ENCODE peak calls at places on chromosome 2, in seven cellular contexts. R is astrocyte, A is GM23248, P is GM23338, H is SK-N-SH, Y is neural progenitor cell, I is K562. E is an unnamed sample. For H4K20me1, the result is how much of the 10 kb centered on the place peaks cover.

GRCh38 chr2:205593891-205594290 is 88.4 kb upstream of the NRP2 start:
- DNase-seq in R (peak), A (no peak), P (no peak), H (no peak), Y (no peak), I (no peak), E (no peak)

GRCh38 chr2:231436957-231437356 is 27.3 kb downstream of the NCL start:
- DNase-seq in R (no peak), A (no peak), P (no peak), H (no peak), Y (no peak), I (no peak), E (no peak)

GRCh38 chr2:86790134-86790827 is 432 bp downstream of the CD8A start:
- DNase-seq in R (no peak), A (peak), P (peak), H (peak), Y (peak), I (no peak), E (peak)

GRCh38 chr2:36301843-36302242 is 53.7 kb upstream of the CRIM1 start:
- DNase-seq in R (no peak), A (no peak), P (no peak), H (no peak), Y (no peak), I (no peak), E (peak)

GRCh38 chr2:187003038-187003543 is 154.1 kb upstream of the ZSWIM2 start:
- DNase-seq in R (no peak), A (no peak), P (no peak), H (no peak), Y (no peak), I (peak), E (no peak)

GRCh38 chr2:143903172-143903856 is 616.6 kb downstream of the ZEB2 start:
- DNase-seq in R (peak), A (no peak), P (no peak), H (no peak), Y (no peak), I (no peak), E (no peak)

GRCh38 chr2:36530178-36530982 is 67.6 kb downstream of the FEZ2 start:
- DNase-seq in R (peak), A (peak), P (no peak), H (no peak), Y (no peak), I (no peak), E (peak)

GRCh38 chr2:18932864-18933263 is 343.5 kb upstream of the NT5C1B start:
- DNase-seq in R (peak), A (peak), P (no peak), H (no peak), Y (peak), I (no peak), E (no peak)

GRCh38 chr2:527581-527980 is 149.6 kb downstream of the TMEM18 start:
- DNase-seq in R (no peak), A (no peak), P (peak), H (no peak), Y (peak), I (no peak), E (no peak)

GRCh38 chr2:60976271-60976670 is 41.2 kb upstream of the PEX13 start:
- DNase-seq in R (no peak), A (no peak), P (no peak), H (no peak), Y (no peak), I (no peak), E (no peak)

GRCh38 chr2:83063933-83064332 is 1395.1 kb downstream of the SUCLG1 start:
- DNase-seq in R (no peak), A (no peak), P (no peak), H (no peak), Y (no peak), I (no peak), E (no peak)

GRCh38 chr2:175926272-175926671 is 75.8 kb downstream of the LNPK start:
- DNase-seq in R (peak), A (peak), P (no peak), H (no peak), Y (no peak), I (no peak), E (no peak)

GRCh38 chr2:43524180-43524965 is 71.5 kb downstream of the THADA start:
- DNase-seq in R (no peak), A (peak), P (peak), H (no peak), Y (no peak), I (no peak), E (no peak)

GRCh38 chr2:72917138-72917874 is at the start of gene EMX1:
- DNase-seq in R (no peak), A (peak), P (peak), H (peak), Y (peak), I (peak), E (peak)

GRCh38 chr2:43098539-43098938 is 127.9 kb downstream of the ZFP36L2 start:
- DNase-seq in R (no peak), A (no peak), P (no peak), H (no peak), Y (no peak), I (no peak), E (no peak)

GRCh38 chr2:229901819-229902218 is 20.0 kb downstream of the TRIP12 start:
- DNase-seq in R (peak), A (peak), P (peak), H (peak), Y (no peak), I (peak), E (peak)

GRCh38 chr2:120863661-120864320 is 128.1 kb downstream of the GLI2 start:
- DNase-seq in R (peak), A (peak), P (no peak), H (no peak), Y (no peak), I (peak), E (peak)
- H4K20me1 ChIP-seq in R (under half), A (under half), P (under half), H (under half), Y (half or more), I (under half), E (under half)

GRCh38 chr2:16063955-16064633 is 123.7 kb downstream of the MYCN start:
- DNase-seq in R (no peak), A (no peak), P (no peak), H (no peak), Y (no peak), I (no peak), E (no peak)

GRCh38 chr2:16060936-16061338 is 120.6 kb downstream of the MYCN start:
- DNase-seq in R (no peak), A (no peak), P (no peak), H (no peak), Y (no peak), I (no peak), E (no peak)

GRCh38 chr2:16063251-16063850 is 123.0 kb downstream of the MYCN start:
- DNase-seq in R (no peak), A (no peak), P (no peak), H (no peak), Y (no peak), I (no peak), E (no peak)

GRCh38 chr2:16061406-16062217 is 121.3 kb downstream of the MYCN start:
- DNase-seq in R (no peak), A (no peak), P (no peak), H (no peak), Y (no peak), I (no peak), E (no peak)

DNA sequence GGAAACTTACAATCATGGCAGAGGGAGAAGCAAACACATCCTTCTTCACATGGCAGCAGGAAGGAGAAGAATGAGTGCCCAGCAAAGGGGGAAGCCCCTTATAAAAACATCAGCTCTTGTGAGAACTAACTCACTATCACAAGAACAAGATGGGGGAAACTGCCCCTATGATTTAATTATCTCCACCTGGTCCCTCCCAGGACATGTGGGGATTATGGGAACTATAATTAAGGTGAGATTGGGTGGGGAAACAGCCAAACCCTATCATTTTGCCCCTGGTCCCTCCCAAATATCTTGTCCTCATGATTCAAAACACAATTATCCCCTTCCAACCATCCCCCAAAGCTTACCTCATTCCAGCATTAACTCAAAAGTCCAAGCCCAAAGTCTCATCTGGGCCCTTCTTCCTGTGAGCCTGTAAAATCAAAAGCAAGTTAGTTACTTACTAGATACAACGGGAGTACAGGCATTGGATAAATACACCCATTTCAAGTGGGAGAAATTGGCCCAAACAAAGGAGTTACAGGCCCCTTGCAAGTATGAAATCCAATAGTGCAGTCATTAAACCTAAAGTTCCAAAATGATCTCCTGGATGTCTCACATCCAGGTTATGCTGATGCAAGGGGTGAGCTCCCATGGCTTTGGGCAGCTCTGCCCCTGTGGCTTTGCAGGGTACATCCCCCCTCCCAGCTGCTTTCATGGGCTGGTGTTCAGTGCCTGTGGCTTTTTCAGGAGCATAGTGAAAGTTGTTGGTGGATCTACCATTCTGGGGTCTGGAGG is 122.3 kb downstream of the MYCN start:
- DNase-seq in R (no peak), A (no peak), P (no peak), H (no peak), Y (no peak), I (no peak), E (no peak)
- H4K20me1 ChIP-seq in R (under half), A (under half), P (under half), H (under half), Y (under half), I (under half), E (under half)

GRCh38 chr2:3457524-3458395 is 61.6 kb downstream of the ADI1 start:
- DNase-seq in R (no peak), A (no peak), P (no peak), H (peak), Y (no peak), I (no peak), E (peak)

GRCh38 chr2:3453196-3453845 is 66.0 kb downstream of the ADI1 start:
- DNase-seq in R (no peak), A (peak), P (no peak), H (no peak), Y (no peak), I (no peak), E (peak)

GRCh38 chr2:3451926-3452671 is 67.2 kb downstream of the ADI1 start:
- DNase-seq in R (no peak), A (no peak), P (no peak), H (no peak), Y (peak), I (no peak), E (no peak)

GRCh38 chr2:3456125-3456524 is 63.2 kb downstream of the ADI1 start:
- DNase-seq in R (no peak), A (no peak), P (no peak), H (no peak), Y (no peak), I (no peak), E (peak)

GRCh38 chr2:3454802-3455201 is 64.5 kb downstream of the ADI1 start:
- DNase-seq in R (no peak), A (no peak), P (no peak), H (no peak), Y (no peak), I (no peak), E (peak)
- H4K20me1 ChIP-seq in R (under half), A (under half), P (under half), H (under half), Y (under half), I (under half), E (under half)

GRCh38 chr2:224563537-224563936 is 21.6 kb downstream of the CUL3 start:
- DNase-seq in R (no peak), A (peak), P (no peak), H (no peak), Y (no peak), I (no peak), E (no peak)

GRCh38 chr2:224561234-224562005 is 23.7 kb downstream of the CUL3 start:
- DNase-seq in R (no peak), A (peak), P (no peak), H (no peak), Y (no peak), I (no peak), E (peak)

GRCh38 chr2:224562831-224563230 is 22.3 kb downstream of the CUL3 start:
- DNase-seq in R (no peak), A (no peak), P (no peak), H (peak), Y (no peak), I (no peak), E (no peak)

GRCh38 chr2:224569654-224570053 is 15.5 kb downstream of the CUL3 start:
- DNase-seq in R (no peak), A (peak), P (no peak), H (no peak), Y (no peak), I (no peak), E (no peak)

DNA sequence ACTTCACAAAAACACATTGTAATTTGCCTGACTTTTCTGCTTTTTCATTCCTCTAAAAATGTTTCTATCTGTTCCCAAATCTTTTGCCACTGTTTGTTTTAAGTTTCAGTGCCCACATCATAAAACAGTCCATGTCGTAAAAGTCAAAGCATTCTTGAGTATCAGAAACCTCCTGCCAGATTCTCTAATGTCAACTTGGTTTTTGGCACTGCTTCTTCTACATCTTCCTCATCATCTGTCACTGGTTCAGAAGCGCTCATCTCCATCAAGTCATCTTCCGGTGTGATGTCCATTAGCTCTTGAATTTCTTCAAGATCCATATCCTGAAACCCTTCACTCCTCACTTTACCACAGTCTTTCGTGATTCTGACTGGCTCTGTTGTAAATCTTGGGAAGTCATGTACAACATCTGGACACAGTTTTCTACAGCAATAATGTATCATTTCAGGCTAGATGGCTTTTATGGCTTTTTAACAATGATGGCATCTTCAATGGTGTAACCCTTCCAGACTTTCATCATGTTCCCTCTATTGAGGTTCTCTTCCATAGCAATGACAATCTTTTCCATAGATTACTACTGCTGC is 19.6 kb downstream of the CUL3 start:
- DNase-seq in R (no peak), A (no peak), P (no peak), H (no peak), Y (no peak), I (no peak), E (no peak)
- H4K20me1 ChIP-seq in R (half or more), A (under half), P (half or more), H (half or more), Y (half or more), I (under half), E (half or more)

GRCh38 chr2:10307561-10308156 is 5.0 kb downstream of the HPCAL1 start:
- DNase-seq in R (no peak), A (peak), P (no peak), H (no peak), Y (no peak), I (peak), E (peak)

GRCh38 chr2:10305715-10306114 is 3.0 kb downstream of the HPCAL1 start:
- DNase-seq in R (no peak), A (no peak), P (peak), H (no peak), Y (peak), I (no peak), E (peak)

GRCh38 chr2:10305254-10305635 is 2.5 kb downstream of the HPCAL1 start:
- DNase-seq in R (peak), A (peak), P (no peak), H (no peak), Y (no peak), I (no peak), E (peak)

GRCh38 chr2:10308866-10309265 is 6.2 kb downstream of the HPCAL1 start:
- DNase-seq in R (no peak), A (no peak), P (no peak), H (no peak), Y (no peak), I (no peak), E (no peak)

GRCh38 chr2:10306901-10307463 is 4.3 kb downstream of the HPCAL1 start:
- DNase-seq in R (no peak), A (no peak), P (no peak), H (no peak), Y (no peak), I (no peak), E (peak)
- H4K20me1 ChIP-seq in R (half or more), A (under half), P (under half), H (under half), Y (under half), I (under half), E (under half)

GRCh38 chr2:101820519-101820918 is 123.0 kb downstream of the MAP4K4 start:
- DNase-seq in R (peak), A (peak), P (no peak), H (no peak), Y (no peak), I (peak), E (no peak)
- H4K20me1 ChIP-seq in R (half or more), A (under half), P (under half), H (half or more), Y (half or more), I (under half), E (half or more)

GRCh38 chr2:179024445-179024844 is 25.5 kb downstream of the CCDC141 start:
- DNase-seq in R (no peak), A (no peak), P (no peak), H (no peak), Y (no peak), I (no peak), E (no peak)

GRCh38 chr2:179019260-179019659 is 30.7 kb downstream of the CCDC141 start:
- DNase-seq in R (no peak), A (no peak), P (no peak), H (no peak), Y (no peak), I (no peak), E (no peak)

GRCh38 chr2:179021258-179021657 is 28.7 kb downstream of the CCDC141 start:
- DNase-seq in R (no peak), A (no peak), P (no peak), H (no peak), Y (no peak), I (no peak), E (no peak)

GRCh38 chr2:179020156-179020750 is 29.7 kb downstream of the CCDC141 start:
- DNase-seq in R (no peak), A (peak), P (peak), H (peak), Y (peak), I (no peak), E (no peak)

GRCh38 chr2:179022685-179023084 is 27.3 kb downstream of the CCDC141 start:
- DNase-seq in R (no peak), A (no peak), P (no peak), H (no peak), Y (no peak), I (no peak), E (no peak)
- H4K20me1 ChIP-seq in R (under half), A (under half), P (under half), H (under half), Y (under half), I (under half), E (under half)

GRCh38 chr2:9610781-9611548 is 19.8 kb downstream of the YWHAQ start:
- DNase-seq in R (no peak), A (peak), P (no peak), H (no peak), Y (no peak), I (no peak), E (no peak)
- H4K20me1 ChIP-seq in R (half or more), A (half or more), P (half or more), H (half or more), Y (half or more), I (under half), E (half or more)

DNA sequence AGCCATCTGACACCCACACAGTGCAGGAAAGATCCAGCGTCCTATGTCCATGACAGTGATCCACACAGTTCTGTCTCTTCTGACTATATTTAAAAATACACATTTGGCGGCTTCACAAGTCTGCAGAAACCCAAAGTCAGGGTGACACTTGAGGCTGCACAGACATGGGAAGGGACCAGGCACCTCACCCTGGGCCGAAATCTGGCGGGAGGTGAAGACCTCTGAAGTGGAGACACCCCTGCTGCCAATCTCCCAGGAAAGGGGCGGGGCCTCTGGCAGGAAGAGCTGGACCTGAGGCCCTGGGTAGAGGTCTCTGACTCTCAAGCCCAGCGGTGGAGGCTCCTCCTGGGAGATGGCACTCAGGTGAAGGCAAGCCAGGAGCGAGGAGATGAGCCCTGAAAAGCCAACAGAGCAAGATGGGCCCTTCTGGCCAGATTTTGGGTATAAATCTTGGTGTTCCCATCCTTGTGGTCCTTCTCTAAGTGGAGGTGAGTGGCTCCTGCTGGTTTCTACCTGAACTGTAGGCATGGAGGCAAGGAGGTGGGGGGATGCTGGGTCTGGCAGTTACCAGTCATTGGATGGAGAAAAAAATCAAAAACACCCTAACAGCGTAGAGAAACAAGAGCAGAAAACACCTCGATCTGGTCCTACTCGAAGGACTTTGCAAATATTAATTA is 248.4 kb downstream of the HDAC4 start:
- DNase-seq in R (no peak), A (no peak), P (no peak), H (no peak), Y (no peak), I (no peak), E (peak)
- H4K20me1 ChIP-seq in R (under half), A (under half), P (under half), H (under half), Y (under half), I (under half), E (under half)

GRCh38 chr2:45941758-45942738 is 290.6 kb downstream of the PRKCE start:
- DNase-seq in R (peak), A (peak), P (no peak), H (no peak), Y (no peak), I (no peak), E (no peak)
- H4K20me1 ChIP-seq in R (under half), A (under half), P (under half), H (under half), Y (under half), I (under half), E (under half)